ENCODE peak calls at places on chromosomes 16 and 17, in nine cellular contexts. W is heart right ventricle, H is foreskin keratinocyte, L is GM23248, S is neural progenitor cell, C is vagina, P is IMR-90, K is heart left ventricle, D is tibial artery. Z is an unnamed sample. For H3K4me1, the result is how much of the 10 kb centered on the place peaks cover.

GRCh38 chr17:81978901-81979298 is 1.5 kb downstream of the ASPSCR1 start:
- DNase-seq in D (no peak), K (no peak), H (no peak), L (no peak), S (no peak), W (no peak), P (no peak), C (no peak), Z (no peak)

GRCh38 chr17:33267279-33267790 is 25.8 kb downstream of the ASIC2 start:
- DNase-seq in W (no peak), C (no peak), D (no peak), K (no peak), S (no peak), H (peak), L (peak), P (peak), Z (peak)

GRCh38 chr16:64121473-64121872 is 1000.4 kb downstream of the CDH11 start:
- DNase-seq in W (no peak), P (peak), C (no peak), H (peak), K (no peak), L (peak), D (no peak), S (no peak), Z (peak)

GRCh38 chr17:49201481-49201927 is 8.9 kb downstream of the GNGT2 start:
- DNase-seq in C (no peak), S (no peak), D (no peak), W (no peak), K (no peak), P (peak), H (no peak), L (peak), Z (peak)

GRCh38 chr16:67202426-67202825 is 3.5 kb downstream of the ELMO3 start:
- DNase-seq in L (no peak), C (no peak), D (no peak), S (no peak), H (no peak), P (no peak), K (no peak), W (no peak), Z (no peak)

GRCh38 chr17:38871247-38871991 is 1.6 kb downstream of the LASP1 start:
- DNase-seq in S (peak), D (peak), H (peak), C (no peak), P (peak), L (peak), K (peak), W (peak), Z (peak)

GRCh38 chr16:86821933-86822332 is 243.6 kb downstream of the FOXL1 start:
- DNase-seq in P (no peak), K (no peak), W (no peak), H (no peak), D (no peak), L (no peak), S (no peak), C (no peak), Z (no peak)

GRCh38 chr16:26985100-26986065 is 81.3 kb upstream of the C16orf82 start:
- DNase-seq in K (no peak), H (no peak), P (no peak), L (no peak), D (no peak), W (no peak), S (no peak), C (no peak), Z (no peak)

GRCh38 chr17:63475491-63476412 is 1.1 kb upstream of the ACE start:
- DNase-seq in W (no peak), K (peak), S (no peak), L (no peak), D (no peak), H (no peak), P (peak), C (no peak), Z (no peak)

GRCh38 chr17:1793447-1793806 is 31.6 kb downstream of the SERPINF1 start:
- DNase-seq in W (no peak), D (no peak), S (peak), K (no peak), H (peak), P (peak), C (no peak), L (peak), Z (no peak)

GRCh38 chr16:19672378-19672777 is 45.6 kb downstream of the KNOP1 start:
- DNase-seq in L (peak), P (peak), C (no peak), K (no peak), D (no peak), S (no peak), W (no peak), H (peak), Z (no peak)

GRCh38 chr17:58686980-58687379 is 4.9 kb downstream of the TEX14 start:
- DNase-seq in H (peak), S (no peak), L (no peak), K (no peak), P (no peak), C (no peak), W (no peak), D (no peak), Z (no peak)

GRCh38 chr17:73551756-73552155 is 92.5 kb downstream of the SDK2 start:
- DNase-seq in K (no peak), C (no peak), D (no peak), L (no peak), S (no peak), H (no peak), W (no peak), P (no peak), Z (no peak)

GRCh38 chr17:35291802-35292201 is 48.9 kb downstream of the SLFN5 start:
- DNase-seq in P (peak), S (no peak), H (peak), K (no peak), D (no peak), L (peak), W (no peak), C (no peak), Z (no peak)

GRCh38 chr17:69433093-69433492 is 18.6 kb downstream of the MAP2K6 start:
- DNase-seq in K (no peak), C (no peak), S (no peak), D (no peak), P (no peak), H (no peak), L (no peak), W (no peak), Z (no peak)

GRCh38 chr17:17314501-17315071 is 11.4 kb downstream of the NT5M start:
- DNase-seq in C (no peak), P (no peak), D (peak), K (no peak), S (no peak), W (no peak), H (no peak), L (no peak), Z (no peak)

GRCh38 chr17:67608691-67609090 is 109.0 kb upstream of the NOL11 start:
- DNase-seq in D (no peak), W (no peak), C (no peak), K (no peak), L (peak), P (peak), H (no peak), S (no peak), Z (peak)

DNA sequence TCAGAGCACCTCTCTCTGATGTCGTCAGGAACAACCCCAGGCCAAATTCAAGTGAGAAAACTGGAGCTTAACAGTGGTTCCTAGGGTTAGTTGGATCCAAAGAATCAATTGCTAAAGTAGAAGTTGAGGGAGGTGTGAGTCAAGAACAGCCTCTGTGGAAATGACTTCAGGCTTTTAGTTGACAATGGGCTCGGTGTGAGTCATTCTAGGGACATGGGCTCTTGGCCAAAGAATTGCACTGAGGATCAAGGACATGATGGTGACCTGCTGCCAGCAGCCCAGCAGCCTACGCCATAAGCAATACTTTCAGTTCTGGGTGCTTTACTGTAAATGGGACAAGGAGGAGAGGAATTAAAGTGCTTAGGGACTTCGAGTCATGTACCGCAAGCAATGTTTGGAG is 32.1 kb upstream of the SMURF2 start:
- DNase-seq in C (no peak), L (peak), D (peak), S (no peak), W (peak), K (peak), P (peak), H (peak), Z (peak)
- H3K4me1 ChIP-seq in C (under half), L (under half), D (under half), S (under half), W (under half), K (under half), P (under half), H (under half), Z (under half)

DNA sequence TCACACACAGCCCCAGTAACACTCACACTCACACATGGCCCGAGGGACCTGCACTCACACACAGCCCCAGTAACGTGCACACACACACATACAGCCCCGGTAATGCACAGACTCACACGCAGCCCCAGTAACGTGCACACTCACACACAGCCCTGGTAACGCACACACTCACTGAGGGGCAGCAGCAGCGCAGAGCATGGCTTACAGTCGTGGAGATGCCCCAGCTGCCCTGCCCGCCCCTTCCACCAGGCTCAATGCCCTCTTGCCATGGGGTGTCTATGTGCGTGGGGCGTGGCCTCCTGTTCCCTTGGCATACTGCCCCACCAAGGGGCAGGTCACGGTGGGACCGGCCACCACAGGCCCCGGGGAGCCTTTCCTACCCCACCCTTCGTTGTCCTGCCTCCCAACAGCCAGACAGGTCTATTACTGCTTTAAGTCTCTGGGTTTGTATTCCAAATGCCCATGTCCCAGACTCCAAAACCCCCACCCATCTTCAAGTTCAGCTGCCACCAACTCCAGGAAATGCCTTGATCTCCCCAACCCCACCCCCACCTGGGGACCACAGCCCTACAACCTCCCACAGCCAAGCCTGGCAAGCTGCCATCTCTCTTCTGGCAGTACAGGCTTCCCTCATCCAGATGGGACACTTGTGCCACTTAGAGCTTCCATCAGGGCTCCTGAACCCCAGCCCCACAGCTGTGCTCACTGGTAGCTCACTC is 2.6 kb downstream of the CCDC102A start:
- DNase-seq in D (peak), S (no peak), H (no peak), P (no peak), K (peak), W (peak), C (peak), L (peak), Z (no peak)
- H3K4me1 ChIP-seq in D (half or more), S (under half), H (under half), P (under half), K (half or more), W (under half), C (half or more), L (under half), Z (half or more)

GRCh38 chr17:77212081-77212832 is 71.5 kb downstream of the SEC14L1 start:
- DNase-seq in S (no peak), K (no peak), C (no peak), W (no peak), L (no peak), D (no peak), P (no peak), H (no peak), Z (no peak)

GRCh38 chr17:77210331-77210730 is 69.6 kb downstream of the SEC14L1 start:
- DNase-seq in P (no peak), C (no peak), W (no peak), D (peak), H (peak), K (no peak), S (no peak), L (no peak), Z (no peak)

GRCh38 chr17:77209330-77209748 is 68.6 kb downstream of the SEC14L1 start:
- DNase-seq in C (no peak), H (no peak), D (peak), S (no peak), P (no peak), W (no peak), K (no peak), L (no peak), Z (no peak)

GRCh38 chr17:77211681-77212080 is 70.9 kb downstream of the SEC14L1 start:
- DNase-seq in L (no peak), K (no peak), W (no peak), P (no peak), C (no peak), S (no peak), H (no peak), D (no peak), Z (no peak)

DNA sequence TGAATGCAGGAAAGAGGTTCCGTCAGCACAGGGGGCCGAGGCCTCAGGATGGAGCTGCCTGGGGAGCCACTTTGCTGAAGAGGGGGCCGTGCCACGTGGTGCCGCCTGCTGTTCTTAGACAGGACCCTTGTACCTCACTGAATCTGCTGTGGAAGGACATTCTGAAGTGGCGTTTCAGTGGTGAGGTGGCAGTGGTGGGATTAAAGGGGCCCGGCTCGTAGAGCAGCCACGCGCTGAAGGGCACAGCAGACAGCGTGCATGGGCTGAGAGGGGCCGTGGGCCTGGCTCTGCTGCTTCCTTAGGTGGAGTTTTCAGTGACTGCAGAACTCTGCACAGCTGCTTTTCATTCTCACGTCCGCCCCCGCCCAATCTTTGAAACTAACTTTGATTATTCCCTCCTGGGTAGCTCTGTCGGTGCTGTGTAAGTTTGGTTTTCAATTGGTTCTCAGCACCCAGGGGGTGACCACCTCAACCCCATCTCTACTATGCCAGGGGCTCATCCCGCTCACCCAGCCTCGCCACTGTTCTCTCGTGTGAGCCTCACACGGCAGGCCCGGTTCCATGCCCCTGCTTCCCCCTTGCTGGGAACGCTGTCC is 70.3 kb downstream of the SEC14L1 start:
- DNase-seq in C (no peak), D (no peak), L (no peak), H (no peak), W (no peak), K (no peak), S (no peak), P (no peak), Z (no peak)
- H3K4me1 ChIP-seq in C (under half), D (under half), L (under half), H (under half), W (under half), K (half or more), S (under half), P (under half), Z (under half)

GRCh38 chr16:10877472-10877946 is 507 bp downstream of the CIITA start:
- DNase-seq in K (no peak), W (no peak), H (no peak), D (peak), P (no peak), C (no peak), S (no peak), L (no peak), Z (no peak)
- H3K4me1 ChIP-seq in K (half or more), W (under half), H (under half), D (under half), P (under half), C (under half), S (under half), L (under half), Z (under half)

DNA sequence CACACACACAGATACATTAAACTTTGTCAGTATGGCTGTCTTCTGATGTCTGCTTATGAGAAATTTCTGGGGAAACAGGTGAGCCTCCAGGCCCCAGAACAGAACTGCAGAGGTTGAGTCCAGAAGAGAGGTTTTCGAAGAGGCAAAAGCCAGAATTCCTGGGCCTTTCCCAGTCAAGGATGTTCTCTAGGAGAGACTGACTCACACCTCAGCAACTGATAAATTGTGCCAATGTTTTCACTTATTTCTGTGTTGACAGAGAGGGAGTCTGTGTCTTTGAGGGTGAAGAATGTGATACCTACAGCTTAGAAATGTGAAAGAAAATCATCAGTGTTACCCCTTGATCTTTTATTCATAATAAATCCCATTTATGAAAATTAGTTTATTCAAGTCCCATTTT is 30.3 kb downstream of the LDHD start:
- DNase-seq in D (no peak), L (peak), W (no peak), H (no peak), K (no peak), P (no peak), S (no peak), C (no peak), Z (peak)
- H3K4me1 ChIP-seq in D (under half), L (under half), W (under half), H (under half), K (under half), P (under half), S (under half), C (under half), Z (under half)